ENCODE peak calls at places on chromosomes 12 and 14, in four cellular contexts. O is left colon; D is activated CD4-positive, alpha-beta T cell treated with anti-CD3 and anti-CD28 coated beads for 24 hours; Y is NCI-H1694. N is an unnamed sample.
A peak's percentile ranks its signal among the peaks of the same experiment; 100 is the strongest.

GRCh38 chr14:23538785-23539184 is 12.8 kb downstream of the ZFHX2 start:
- DNase-seq in O (no peak), D (no peak), Y (peak; percentile 79), N (no peak)

GRCh38 chr12:23204933-23205778 is 580.2 kb downstream of the ETNK1 start:
- DNase-seq in D (no peak), O (no peak), Y (peak; percentile 61), N (no peak)

GRCh38 chr14:68759017-68759569 is 33.8 kb downstream of the ZFP36L1 start:
- DNase-seq in O (no peak), Y (no peak), D (no peak), N (no peak)

GRCh38 chr14:73242274-73242960 is 5.1 kb downstream of the PAPLN start:
- DNase-seq in D (no peak), Y (no peak), O (no peak), N (no peak)

GRCh38 chr14:102917469-102918211 is 4.8 kb upstream of the AMN start:
- DNase-seq in O (peak; percentile 84), D (peak; percentile 61), Y (peak; percentile 78), N (peak; percentile 52)

GRCh38 chr12:916240-916639 is 33.3 kb downstream of the RAD52 start:
- DNase-seq in O (peak; percentile 19), D (no peak), Y (no peak), N (no peak)

GRCh38 chr12:104011265-104011664 is 38.7 kb downstream of the GLT8D2 start:
- DNase-seq in Y (no peak), O (no peak), D (no peak), N (no peak)

GRCh38 chr14:95530461-95531170 is 4.2 kb upstream of the GLRX5 start:
- DNase-seq in O (no peak), Y (no peak), D (no peak), N (no peak)

GRCh38 chr12:5656836-5657235 is 224.9 kb downstream of the NTF3 start:
- DNase-seq in D (no peak), O (no peak), Y (no peak), N (no peak)

GRCh38 chr12:39905152-39905551 is 200.7 kb downstream of the SLC2A13 start:
- DNase-seq in Y (peak; percentile 73), O (peak; percentile 31), D (no peak), N (no peak)

GRCh38 chr12:130254476-130255276 is 83.0 kb upstream of the PIWIL1 start:
- DNase-seq in Y (no peak), O (no peak), D (no peak), N (no peak)

GRCh38 chr14:34875031-34875922 is at the start of gene BAZ1A:
- DNase-seq in Y (peak; percentile 94), D (peak; percentile 23), O (peak; percentile 74), N (peak; percentile 10)

GRCh38 chr14:72201645-72202044 is 269.4 kb downstream of the RGS6 start:
- DNase-seq in Y (no peak), O (no peak), D (no peak), N (no peak)

GRCh38 chr14:104795781-104796681 is 483 bp upstream of the AKT1 start:
- DNase-seq in Y (no peak), O (peak; percentile 72), D (peak; percentile 52), N (no peak)

N was measured in effector memory CD8-positive, alpha-beta T cell.